ENCODE peak calls at places on chromosomes 16 and 17, in four cellular contexts. D is fibroblast of lung, G is IMR-90, F is H9. T is an unnamed sample. For H3K4me1, the result is how much of the 10 kb centered on the place peaks cover.

GRCh38 chr16:84643180-84643583 is 5.1 kb upstream of the KLHL36 start:
- DNase-seq in D (peak), G (peak), F (no peak), T (peak)

GRCh38 chr17:36861531-36861930 is 75.7 kb upstream of the LHX1 start:
- DNase-seq in D (no peak), G (no peak), F (no peak), T (no peak)

GRCh38 chr16:874366-875181 is 74.0 kb upstream of the GNG13 start:
- DNase-seq in D (no peak), G (no peak), F (no peak), T (no peak)

GRCh38 chr17:78142113-78142861 is 3.9 kb upstream of the C17orf99 start:
- DNase-seq in D (peak), G (peak), F (no peak), T (peak)

GRCh38 chr17:45852535-45853297 is 8.0 kb downstream of the SPPL2C start:
- DNase-seq in D (peak), G (peak), F (peak), T (peak)

GRCh38 chr17:49512296-49513043 is 17.4 kb downstream of the NGFR start:
- DNase-seq in D (no peak), G (no peak), F (peak), T (no peak)

GRCh38 chr16:70437017-70437581 is 1.8 kb downstream of the ST3GAL2 start:
- DNase-seq in D (peak), G (peak), F (peak), T (no peak)

GRCh38 chr17:17768415-17769088 is 68.2 kb downstream of the SREBF1 start:
- DNase-seq in D (no peak), G (no peak), F (no peak), T (no peak)

GRCh38 chr17:19659366-19660177 is 11.0 kb downstream of the ALDH3A2 start:
- DNase-seq in D (no peak), G (no peak), F (no peak), T (no peak)

GRCh38 chr16:28843766-28844165 is 2.4 kb downstream of the TUFM start:
- DNase-seq in D (no peak), G (no peak), F (no peak), T (no peak)

GRCh38 chr17:64130559-64131001 is 636 bp upstream of the ERN1 start:
- DNase-seq in D (peak), G (peak), F (no peak), T (peak)

GRCh38 chr16:24119807-24120206 is 136.3 kb upstream of the CACNG3 start:
- DNase-seq in D (no peak), G (no peak), F (no peak), T (no peak)

GRCh38 chr17:78789663-78790181 is 7.6 kb upstream of the CYTH1 start:
- DNase-seq in D (peak), G (peak), F (no peak), T (no peak)

GRCh38 chr17:56359518-56359917 is 206.2 kb downstream of the ANKFN1 start:
- DNase-seq in D (no peak), G (no peak), F (no peak), T (no peak)

GRCh38 chr16:88353691-88354090 is 29.1 kb upstream of the ZNF469 start:
- DNase-seq in D (no peak), G (no peak), F (no peak), T (no peak)

DNA sequence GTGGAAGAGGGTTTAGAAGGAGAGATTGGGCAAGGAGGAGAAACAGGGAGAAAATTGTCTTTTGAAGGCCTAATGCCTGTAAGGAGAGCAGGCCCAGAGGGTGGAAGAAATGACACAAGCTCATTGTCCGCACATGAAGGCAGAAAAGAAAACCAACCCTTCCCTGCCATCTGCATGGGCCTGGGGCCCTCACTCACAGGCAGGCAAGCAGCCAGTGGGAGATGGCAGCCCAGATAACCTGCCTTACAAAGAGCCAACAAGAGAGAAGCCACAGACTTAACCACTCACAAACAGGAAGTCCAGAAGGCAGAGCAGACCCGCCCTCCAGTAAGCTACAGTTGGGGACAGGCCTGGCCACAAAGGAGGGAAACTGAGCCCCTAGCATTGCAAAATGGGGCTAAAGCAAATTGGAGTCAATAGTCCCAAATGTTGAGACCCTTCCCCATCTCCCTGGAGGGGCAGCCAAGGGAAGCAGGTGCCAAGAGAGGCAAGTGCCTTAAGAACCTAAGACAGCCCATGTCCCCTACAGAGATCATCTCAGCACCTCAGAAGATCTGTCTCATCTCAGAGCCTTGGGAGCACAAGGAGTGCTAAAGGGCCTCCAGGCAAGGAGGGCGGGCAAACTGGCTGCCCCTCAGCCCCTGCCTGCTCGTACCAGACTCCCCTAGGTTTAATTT is 7.3 kb upstream of the TSPOAP1 start:
- DNase-seq in D (no peak), G (no peak), F (no peak), T (peak)
- H3K9ac ChIP-seq in D (no peak), G (no peak), F (no peak), T (no peak)

DNA sequence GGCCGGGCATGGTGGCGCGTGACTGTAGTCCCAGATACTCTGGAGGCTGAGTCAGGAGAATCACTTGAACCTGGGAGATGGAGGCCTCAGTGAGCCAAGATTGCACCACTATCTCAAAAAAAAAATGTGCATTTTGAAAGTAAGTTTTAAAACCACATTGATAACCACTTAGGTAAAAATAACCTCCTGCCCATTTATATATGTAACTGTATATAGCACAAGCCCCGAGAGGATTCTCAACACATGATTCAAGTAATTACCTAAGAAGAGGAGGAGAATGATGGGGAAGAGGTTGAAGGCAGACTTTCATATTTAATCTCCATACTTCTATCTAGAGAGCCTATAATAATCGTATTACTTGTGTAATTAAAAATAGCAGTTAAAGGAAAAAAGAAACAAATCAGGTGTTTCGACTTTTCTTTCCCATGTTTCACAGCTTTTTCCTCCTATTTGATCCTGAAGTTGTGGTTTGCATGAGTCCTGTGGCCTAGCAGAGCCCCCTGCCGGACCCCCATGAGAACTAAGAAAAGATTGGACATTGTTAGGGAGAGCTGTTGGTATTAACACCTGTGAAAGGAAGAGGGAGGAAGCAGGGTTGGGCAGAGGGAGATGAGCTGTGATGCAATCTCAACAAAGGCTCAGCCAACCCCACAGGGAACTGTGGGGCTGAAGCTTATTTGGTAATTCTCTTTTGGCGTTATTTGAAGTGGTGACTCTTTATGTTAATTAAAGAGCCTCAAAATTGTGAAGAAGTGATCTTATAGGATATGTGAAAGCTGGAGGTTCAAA is 22.1 kb downstream of the PMFBP1 start:
- DNase-seq in D (no peak), G (no peak), F (peak), T (no peak)
- TF ChIP-seq CTCF in D (no peak), G (no peak), F (peak), T (peak)

GRCh38 chr17:3549610-3550162 is 7.9 kb downstream of the TRPV3 start:
- DNase-seq in D (no peak), G (no peak), F (no peak), T (no peak)
- H3K4me1 ChIP-seq in D (under half), G (under half), F (under half), T (under half)

GRCh38 chr17:74427048-74427762 is 4.7 kb upstream of the GPRC5C start:
- DNase-seq in D (no peak), G (no peak), F (peak), T (no peak)
- H3K9ac ChIP-seq in D (no peak), G (no peak), F (no peak), T (no peak)

GRCh38 chr17:7932949-7933348 is 943 bp downstream of the CNTROB start:
- DNase-seq in D (peak), G (peak), F (peak), T (peak)
- TF ChIP-seq CTCF in D (peak), G (peak), F (peak), T (peak)

GRCh38 chr17:75850928-75851692 is 4.0 kb downstream of the WBP2 start:
- DNase-seq in D (no peak), G (no peak), F (no peak), T (no peak)
- H3K4me1 ChIP-seq in D (under half), G (under half), F (under half), T (under half)

T was measured in PC-3.